ENCODE peak calls at places on chromosome 21, in seven cellular contexts. Q, V, C, F, O, E and R are unnamed samples.

GRCh38 chr21:30710499-30710898 is 8.1 kb downstream of the KRTAP21-3 start:
- DNase-seq in Q (no peak), V (no peak), C (no peak), F (no peak), O (no peak), E (no peak), R (no peak)

GRCh38 chr21:44489962-44490361 is 34.7 kb downstream of the LRRC3 start:
- DNase-seq in Q (peak; percentile 37), V (no peak), C (no peak), F (no peak), O (no peak), E (no peak), R (no peak)

GRCh38 chr21:44697811-44698734 is 1.1 kb downstream of the KRTAP10-12 start:
- DNase-seq in Q (no peak), V (no peak), C (peak; percentile 87), F (no peak), O (no peak), E (no peak), R (no peak)

GRCh38 chr21:29436143-29436542 is 137.4 kb downstream of the BACH1 start:
- DNase-seq in Q (peak; percentile 19), V (no peak), C (no peak), F (peak; percentile 60), O (peak; percentile 38), E (peak; percentile 81), R (peak; percentile 54)

GRCh38 chr21:45264146-45264918 is 23.4 kb downstream of the POFUT2 start:
- DNase-seq in Q (no peak), V (peak; percentile 14), C (peak; percentile 68), F (no peak), O (no peak), E (no peak), R (peak; percentile 40)

GRCh38 chr21:38376235-38376634 is 119.4 kb downstream of the KCNJ15 start:
- DNase-seq in Q (no peak), V (no peak), C (peak; percentile 34), F (no peak), O (peak; percentile 46), E (no peak), R (no peak)

GRCh38 chr21:34693192-34693810 is 24.5 kb downstream of the CLIC6 start:
- DNase-seq in Q (peak; percentile 76), V (peak; percentile 55), C (no peak), F (peak; percentile 80), O (no peak), E (peak; percentile 83), R (no peak)

GRCh38 chr21:39048064-39048463 is 135.2 kb downstream of the PSMG1 start:
- DNase-seq in Q (peak; percentile 12), V (peak; percentile 63), C (peak; percentile 77), F (peak; percentile 15), O (peak; percentile 54), E (peak; percentile 85), R (no peak)

GRCh38 chr21:31514598-31514997 is 144.9 kb upstream of the SOD1 start:
- DNase-seq in Q (no peak), V (peak; percentile 64), C (no peak), F (no peak), O (no peak), E (no peak), R (no peak)

GRCh38 chr21:44376606-44377005 is 23.2 kb downstream of the TRPM2 start:
- DNase-seq in Q (no peak), V (no peak), C (no peak), F (no peak), O (no peak), E (no peak), R (no peak)

GRCh38 chr21:45356653-45357435 is 48.1 kb upstream of the COL18A1 start:
- DNase-seq in Q (no peak), V (no peak), C (no peak), F (no peak), O (no peak), E (no peak), R (no peak)

GRCh38 chr21:34345892-34346291 is 17.9 kb upstream of the KCNE2 start:
- DNase-seq in Q (no peak), V (no peak), C (no peak), F (no peak), O (no peak), E (no peak), R (no peak)

GRCh38 chr21:29267666-29268065 is 31.1 kb upstream of the BACH1 start:
- DNase-seq in Q (no peak), V (no peak), C (no peak), F (no peak), O (no peak), E (no peak), R (no peak)

GRCh38 chr21:38988211-38989096 is 182.7 kb downstream of the ETS2 start:
- DNase-seq in Q (no peak), V (no peak), C (no peak), F (no peak), O (no peak), E (no peak), R (peak; percentile 70)

GRCh38 chr21:31354604-31355443 is 10.8 kb upstream of the TIAM1 start:
- DNase-seq in Q (no peak), V (no peak), C (no peak), F (peak; percentile 96), O (no peak), E (peak; percentile 78), R (no peak)

GRCh38 chr21:45506836-45507522 is 35.3 kb downstream of the SLC19A1 start:
- DNase-seq in Q (no peak), V (no peak), C (no peak), F (no peak), O (peak; percentile 27), E (no peak), R (peak; percentile 57)

GRCh38 chr21:16709866-16710550 is 802.8 kb upstream of the CXADR start:
- DNase-seq in Q (no peak), V (no peak), C (no peak), F (peak; percentile 86), O (no peak), E (peak; percentile 71), R (no peak)

GRCh38 chr21:18517905-18518566 is 114.5 kb upstream of the TMPRSS15 start:
- DNase-seq in Q (no peak), V (no peak), C (no peak), F (no peak), O (no peak), E (no peak), R (no peak)

GRCh38 chr21:18521204-18521603 is 117.6 kb upstream of the TMPRSS15 start:
- DNase-seq in Q (no peak), V (no peak), C (no peak), F (no peak), O (no peak), E (no peak), R (no peak)

GRCh38 chr21:18524097-18524496 is 120.5 kb upstream of the TMPRSS15 start:
- DNase-seq in Q (no peak), V (no peak), C (no peak), F (no peak), O (no peak), E (no peak), R (no peak)

DNA sequence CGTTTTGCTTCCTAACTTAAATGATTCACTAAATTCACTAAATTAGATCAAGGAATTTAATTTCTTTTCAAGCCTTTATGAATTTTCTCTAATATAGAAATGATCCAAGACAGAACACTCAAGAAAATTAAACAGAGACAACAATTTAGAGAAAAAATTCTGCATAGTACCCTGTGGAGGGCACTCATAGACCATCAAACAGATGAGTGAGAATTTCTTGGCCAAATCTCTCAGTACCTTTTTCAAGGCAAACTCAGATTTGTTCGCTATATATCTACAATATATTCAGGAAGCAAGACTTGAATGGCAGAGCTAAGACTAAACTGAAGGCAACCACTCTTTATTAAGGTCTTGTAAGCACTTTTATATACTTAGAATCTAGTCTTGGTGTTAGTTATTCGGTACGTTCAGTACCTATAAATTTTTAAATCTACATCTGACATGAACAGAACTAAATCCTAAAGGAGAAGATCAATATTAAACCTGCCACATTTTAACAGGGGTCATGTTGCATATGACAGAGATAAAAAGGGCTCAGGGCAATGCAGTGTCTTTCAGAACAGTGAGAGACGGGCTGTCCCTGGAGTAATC is 118.7 kb upstream of the TMPRSS15 start:
- DNase-seq in Q (no peak), V (no peak), C (no peak), F (no peak), O (no peak), E (peak; percentile 1), R (no peak)
- TF ChIP-seq CTCF in Q (no peak), V (no peak), C (peak; percentile 67), F (no peak), O (no peak), E (no peak), R (no peak)

DNA sequence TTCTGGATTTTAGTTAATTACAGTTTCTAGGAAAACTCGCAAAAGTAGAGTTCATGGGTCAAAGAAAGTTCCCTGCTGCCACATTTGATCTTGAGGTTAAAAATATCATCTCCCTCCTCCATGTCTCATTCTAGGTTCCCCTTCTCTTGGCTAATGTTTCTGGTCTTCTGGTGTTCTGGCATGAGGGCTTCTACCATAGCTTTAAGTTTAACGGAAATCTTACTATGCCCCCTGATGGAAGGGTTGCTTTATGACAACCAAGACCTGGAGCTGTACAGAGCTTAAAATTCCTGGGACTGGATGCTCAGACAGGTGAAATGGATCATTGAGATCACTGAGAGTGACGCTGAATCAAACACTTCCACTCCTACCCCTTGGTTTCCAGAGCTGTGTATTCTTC is 1881.7 kb downstream of the MRPL39 start:
- DNase-seq in Q (peak; percentile 30), V (no peak), C (no peak), F (no peak), O (no peak), E (no peak), R (no peak)
- TF ChIP-seq CTCF in Q (peak; percentile 29), V (peak; percentile 46), C (no peak), F (no peak), O (no peak), E (no peak), R (no peak)

GRCh38 chr21:26110703-26111102 is 59.9 kb downstream of the APP start:
- DNase-seq in Q (peak; percentile 55), V (no peak), C (no peak), F (no peak), O (no peak), E (no peak), R (no peak)

GRCh38 chr21:26112127-26112742 is 58.3 kb downstream of the APP start:
- DNase-seq in Q (no peak), V (no peak), C (no peak), F (no peak), O (peak; percentile 41), E (no peak), R (no peak)

GRCh38 chr21:26115899-26116298 is 54.7 kb downstream of the APP start:
- DNase-seq in Q (no peak), V (no peak), C (no peak), F (peak; percentile 88), O (no peak), E (peak; percentile 90), R (no peak)

GRCh38 chr21:26115346-26115745 is 55.2 kb downstream of the APP start:
- DNase-seq in Q (peak; percentile 50), V (no peak), C (no peak), F (no peak), O (peak; percentile 35), E (peak; percentile 70), R (no peak)

GRCh38 chr21:26112979-26113378 is 57.6 kb downstream of the APP start:
- DNase-seq in Q (no peak), V (no peak), C (no peak), F (no peak), O (no peak), E (no peak), R (no peak)
- TF ChIP-seq CTCF in Q (no peak), V (no peak), C (no peak), F (no peak), O (no peak), E (no peak), R (no peak)

DNA sequence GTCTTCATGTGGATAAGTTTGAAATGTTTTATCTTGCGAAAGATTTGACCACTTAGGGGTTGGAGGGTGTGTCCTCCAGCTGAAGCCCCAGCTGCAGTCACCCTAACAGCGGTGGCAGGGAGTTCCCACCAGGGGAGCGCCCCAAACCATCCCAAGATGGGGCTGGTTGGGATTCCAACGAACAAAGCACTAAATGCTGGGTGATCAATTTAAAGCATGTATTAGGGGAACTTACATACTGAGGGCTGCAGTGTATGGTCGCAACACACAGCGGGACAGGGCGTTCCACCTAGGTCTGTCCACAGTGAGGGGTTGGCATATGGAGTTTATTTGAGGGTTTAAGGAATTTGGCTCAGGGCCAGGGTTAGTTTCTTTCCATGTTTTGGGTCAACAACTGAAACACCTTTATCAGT is 26.3 kb downstream of the SLC37A1 start:
- DNase-seq in Q (peak; percentile 46), V (peak; percentile 70), C (no peak), F (no peak), O (no peak), E (no peak), R (peak; percentile 53)
- TF ChIP-seq CTCF in Q (peak; percentile 50), V (peak; percentile 55), C (peak; percentile 25), F (peak; percentile 4), O (no peak), E (no peak), R (no peak)